ENCODE peak calls at places on chromosomes 2 and 18, in four cellular contexts. One of them, this sample, is unnamed.

GRCh38 chr2:68319397-68320117 is at the start of gene CNRIP1:
- DNase-seq in K562: peak; percentile 16
- DNase-seq in heart left ventricle: peak; percentile 81
- DNase-seq in AG04450: peak; percentile 48
- DNase-seq in this sample: no peak

GRCh38 chr2:20229322-20230201 is 4.6 kb upstream of the SDC1 start:
- DNase-seq in K562: no peak
- DNase-seq in heart left ventricle: no peak
- DNase-seq in AG04450: no peak
- DNase-seq in this sample: no peak

GRCh38 chr2:172833898-172834297 is 98.3 kb downstream of the RAPGEF4 start:
- DNase-seq in heart left ventricle: no peak
- DNase-seq in K562: no peak
- DNase-seq in AG04450: no peak
- DNase-seq in this sample: no peak

GRCh38 chr2:235050992-235051351 is 99.2 kb downstream of the SH3BP4 start:
- DNase-seq in AG04450: peak; percentile 59
- DNase-seq in K562: peak; percentile 32
- DNase-seq in heart left ventricle: peak; percentile 97
- DNase-seq in this sample: no peak

GRCh38 chr2:129345540-129345939 is 633.9 kb upstream of the RAB6C start:
- DNase-seq in heart left ventricle: no peak
- DNase-seq in K562: no peak
- DNase-seq in AG04450: no peak
- DNase-seq in this sample: no peak

GRCh38 chr2:204110250-204111183 is 174.0 kb downstream of the ICOS start:
- DNase-seq in heart left ventricle: no peak
- DNase-seq in AG04450: no peak
- DNase-seq in K562: no peak
- DNase-seq in this sample: no peak

GRCh38 chr2:24828641-24829040 is 35.4 kb downstream of the CENPO start:
- DNase-seq in heart left ventricle: no peak
- DNase-seq in AG04450: no peak
- DNase-seq in K562: no peak
- DNase-seq in this sample: no peak

GRCh38 chr18:34592961-34593382 is 117.1 kb upstream of the DTNA start:
- DNase-seq in heart left ventricle: peak; percentile 78
- DNase-seq in K562: no peak
- DNase-seq in AG04450: peak; percentile 16
- DNase-seq in this sample: no peak

GRCh38 chr2:96985630-96986385 is 572 bp downstream of the FAM178B start:
- DNase-seq in heart left ventricle: no peak
- DNase-seq in AG04450: no peak
- DNase-seq in K562: peak; percentile 4
- DNase-seq in this sample: no peak

GRCh38 chr2:224025874-224026273 is 13.2 kb downstream of the SERPINE2 start:
- DNase-seq in AG04450: no peak
- DNase-seq in heart left ventricle: no peak
- DNase-seq in K562: no peak
- DNase-seq in this sample: no peak

GRCh38 chr2:119760876-119761275 is 1.2 kb downstream of the PTPN4 start:
- DNase-seq in K562: peak; percentile 29
- DNase-seq in heart left ventricle: no peak
- DNase-seq in AG04450: no peak
- DNase-seq in this sample: no peak

GRCh38 chr2:120740765-120741513 is 5.3 kb downstream of the GLI2 start:
- DNase-seq in AG04450: no peak
- DNase-seq in K562: no peak
- DNase-seq in heart left ventricle: no peak
- DNase-seq in this sample: no peak

GRCh38 chr18:8937695-8938094 is 164.8 kb upstream of the NDUFV2 start:
- DNase-seq in AG04450: no peak
- DNase-seq in heart left ventricle: no peak
- DNase-seq in K562: no peak
- DNase-seq in this sample: no peak

GRCh38 chr2:79219383-79219988 is 59.9 kb upstream of the REG3A start:
- DNase-seq in K562: peak; percentile 58
- DNase-seq in AG04450: no peak
- DNase-seq in heart left ventricle: no peak
- DNase-seq in this sample: peak; percentile 32

GRCh38 chr2:120612471-120612870 is 123.2 kb upstream of the GLI2 start:
- DNase-seq in heart left ventricle: no peak
- DNase-seq in AG04450: no peak
- DNase-seq in K562: no peak
- DNase-seq in this sample: no peak

GRCh38 chr2:143926731-143927130 is 593.2 kb downstream of the ZEB2 start:
- DNase-seq in heart left ventricle: no peak
- DNase-seq in AG04450: no peak
- DNase-seq in K562: no peak
- DNase-seq in this sample: no peak

DNA sequence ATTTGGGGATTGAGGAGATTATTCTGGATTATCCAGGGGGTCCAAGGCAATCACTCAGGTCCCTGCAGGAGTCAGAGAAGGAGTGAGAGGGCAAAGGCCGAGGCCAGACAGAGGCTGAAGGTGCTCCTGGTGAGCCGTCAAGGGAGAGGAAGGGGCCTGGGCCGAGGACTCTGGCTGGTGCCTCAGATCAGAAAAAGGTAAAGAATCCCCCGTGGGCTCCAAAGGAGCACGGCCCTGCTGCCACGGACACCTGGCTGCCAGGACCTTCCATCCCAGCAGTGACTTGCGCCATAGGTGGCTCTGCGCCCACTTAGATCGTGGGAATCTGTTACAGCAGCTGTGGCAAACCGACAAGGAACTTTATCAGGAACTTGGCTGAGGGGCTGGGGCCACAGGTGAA is 374.8 kb upstream of the MYT1L start:
- DNase-seq in AG04450: no peak
- DNase-seq in K562: no peak
- DNase-seq in heart left ventricle: no peak
- DNase-seq in this sample: no peak
- H3K9me3 ChIP-seq in AG04450: peaks cover 73% of the 10 kb centered on the region
- H3K9me3 ChIP-seq in K562: no peaks in the 10 kb centered on the region
- H3K9me3 ChIP-seq in heart left ventricle: no peaks in the 10 kb centered on the region
- H3K9me3 ChIP-seq in this sample: no peaks in the 10 kb centered on the region

GRCh38 chr2:41496908-41497307 is 550.9 kb upstream of the PKDCC start:
- DNase-seq in heart left ventricle: no peak
- DNase-seq in K562: peak; percentile 16
- DNase-seq in AG04450: no peak
- DNase-seq in this sample: no peak
- H3K9me3 ChIP-seq in heart left ventricle: peaks cover 27% of the 10 kb centered on the region
- H3K9me3 ChIP-seq in K562: peaks cover 4% of the 10 kb centered on the region
- H3K9me3 ChIP-seq in AG04450: peaks cover 24% of the 10 kb centered on the region
- H3K9me3 ChIP-seq in this sample: peaks cover 17% of the 10 kb centered on the region

DNA sequence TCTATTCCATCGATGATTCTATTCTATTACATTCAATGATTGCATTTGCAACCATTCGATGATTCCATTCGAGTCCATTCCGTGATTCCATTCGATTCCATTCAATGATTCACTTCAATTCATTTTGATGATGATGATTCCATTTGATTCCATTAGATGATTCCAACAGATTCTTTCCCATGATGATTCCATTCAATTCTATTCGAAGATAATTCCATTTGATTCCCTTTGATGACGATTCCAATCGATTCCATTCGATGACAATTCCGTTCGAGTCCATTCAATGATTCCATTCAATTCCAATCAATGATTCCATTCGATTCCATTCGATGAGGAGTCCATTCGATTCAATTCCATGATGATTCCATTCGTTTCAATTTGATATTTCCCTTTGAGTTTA is 1088.8 kb downstream of the RPIA start:
- DNase-seq in AG04450: no peak
- DNase-seq in heart left ventricle: no peak
- DNase-seq in K562: no peak
- DNase-seq in this sample: no peak
- H3K9me3 ChIP-seq in AG04450: peaks cover 34% of the 10 kb centered on the region
- H3K9me3 ChIP-seq in heart left ventricle: peaks cover 85% of the 10 kb centered on the region
- H3K9me3 ChIP-seq in K562: peaks cover 4% of the 10 kb centered on the region
- H3K9me3 ChIP-seq in this sample: no peaks in the 10 kb centered on the region

GRCh38 chr2:185510060-185510459 is 228.5 kb upstream of the FSIP2 start:
- DNase-seq in AG04450: no peak
- DNase-seq in K562: no peak
- DNase-seq in heart left ventricle: no peak
- DNase-seq in this sample: no peak
- H3K9me3 ChIP-seq in AG04450: peaks cover 4% of the 10 kb centered on the region
- H3K9me3 ChIP-seq in K562: no peaks in the 10 kb centered on the region
- H3K9me3 ChIP-seq in heart left ventricle: peaks cover 29% of the 10 kb centered on the region
- H3K9me3 ChIP-seq in this sample: peaks cover 47% of the 10 kb centered on the region

DNA sequence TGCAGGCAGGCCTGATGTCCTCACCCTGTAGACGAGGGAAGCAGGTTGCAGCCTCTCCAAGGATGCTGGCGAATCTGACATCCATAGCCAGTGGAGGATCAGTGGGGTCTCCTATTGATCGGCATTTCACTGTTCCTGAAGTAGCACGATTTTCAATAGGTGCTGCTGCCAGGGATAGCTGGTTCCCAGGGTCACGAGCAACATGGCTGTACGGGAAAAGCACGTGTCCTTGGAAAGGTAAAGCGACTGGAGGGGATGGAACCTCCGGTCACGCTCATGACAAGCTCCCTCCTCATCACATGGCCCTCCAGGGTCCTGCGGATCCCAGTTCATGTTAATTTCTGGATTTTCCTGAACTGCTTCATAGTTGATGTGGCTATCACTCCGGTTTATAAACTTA is 373.7 kb upstream of the SMIM21 start:
- DNase-seq in K562: no peak
- DNase-seq in heart left ventricle: no peak
- DNase-seq in AG04450: no peak
- DNase-seq in this sample: no peak
- H3K9me3 ChIP-seq in K562: no peaks in the 10 kb centered on the region
- H3K9me3 ChIP-seq in heart left ventricle: no peaks in the 10 kb centered on the region
- H3K9me3 ChIP-seq in AG04450: no peaks in the 10 kb centered on the region
- H3K9me3 ChIP-seq in this sample: no peaks in the 10 kb centered on the region

GRCh38 chr18:51120809-51121596 is 76.5 kb downstream of the MEX3C start:
- DNase-seq in AG04450: no peak
- DNase-seq in heart left ventricle: no peak
- DNase-seq in K562: no peak
- DNase-seq in this sample: no peak
- H3K9me3 ChIP-seq in AG04450: peaks cover 24% of the 10 kb centered on the region
- H3K9me3 ChIP-seq in heart left ventricle: no peaks in the 10 kb centered on the region
- H3K9me3 ChIP-seq in K562: no peaks in the 10 kb centered on the region
- H3K9me3 ChIP-seq in this sample: no peaks in the 10 kb centered on the region

GRCh38 chr2:212858496-212858895 is 292.9 kb downstream of the IKZF2 start:
- DNase-seq in AG04450: no peak
- DNase-seq in K562: no peak
- DNase-seq in heart left ventricle: no peak
- DNase-seq in this sample: no peak

GRCh38 chr2:212864186-212864585 is 287.2 kb downstream of the IKZF2 start:
- DNase-seq in K562: no peak
- DNase-seq in AG04450: no peak
- DNase-seq in heart left ventricle: no peak
- DNase-seq in this sample: no peak

GRCh38 chr2:212863185-212863588 is 288.2 kb downstream of the IKZF2 start:
- DNase-seq in K562: peak; percentile 10
- DNase-seq in heart left ventricle: no peak
- DNase-seq in AG04450: no peak
- DNase-seq in this sample: no peak
- H3K9me3 ChIP-seq in K562: no peaks in the 10 kb centered on the region
- H3K9me3 ChIP-seq in heart left ventricle: peaks cover 32% of the 10 kb centered on the region
- H3K9me3 ChIP-seq in AG04450: peaks cover 6% of the 10 kb centered on the region
- H3K9me3 ChIP-seq in this sample: peaks cover 13% of the 10 kb centered on the region

DNA sequence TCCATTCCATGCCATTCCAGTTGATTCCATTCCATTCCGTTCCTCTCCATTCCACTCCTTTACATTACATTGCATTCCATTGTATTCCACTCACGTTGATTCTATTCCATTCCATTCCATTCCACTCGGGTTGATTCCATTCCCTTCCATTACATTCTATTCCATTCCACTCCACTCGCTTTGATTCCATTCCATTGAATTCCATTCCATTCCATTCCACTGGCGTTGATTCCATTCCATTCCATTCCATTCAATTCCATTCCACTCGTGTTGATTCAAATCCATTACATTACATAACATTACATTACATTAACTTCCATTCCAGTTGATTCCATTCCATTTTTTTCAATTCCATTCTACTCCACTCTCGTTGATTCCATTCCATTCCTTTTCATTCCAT is 1142.8 kb downstream of the RPIA start:
- DNase-seq in AG04450: no peak
- DNase-seq in K562: no peak
- DNase-seq in heart left ventricle: no peak
- DNase-seq in this sample: no peak
- H3K9me3 ChIP-seq in AG04450: no peaks in the 10 kb centered on the region
- H3K9me3 ChIP-seq in K562: peaks cover 37% of the 10 kb centered on the region
- H3K9me3 ChIP-seq in heart left ventricle: peaks cover 31% of the 10 kb centered on the region
- H3K9me3 ChIP-seq in this sample: no peaks in the 10 kb centered on the region

GRCh38 chr18:12883003-12883683 is 894 bp downstream of the PTPN2 start:
- DNase-seq in K562: no peak
- DNase-seq in AG04450: no peak
- DNase-seq in heart left ventricle: peak; percentile 65
- DNase-seq in this sample: no peak
- H3K9me3 ChIP-seq in K562: no peaks in the 10 kb centered on the region
- H3K9me3 ChIP-seq in AG04450: no peaks in the 10 kb centered on the region
- H3K9me3 ChIP-seq in heart left ventricle: no peaks in the 10 kb centered on the region
- H3K9me3 ChIP-seq in this sample: no peaks in the 10 kb centered on the region

This sample was measured in Panc1.